ENCODE peak calls at places on chromosomes 4 and X, in six cellular contexts. V is suprapubic skin, Y is A549, W is cardiac muscle cell, G is endodermal cell, T is adrenal gland. K is an unnamed sample.

GRCh38 chrX:19897087-19897486 is 9.7 kb upstream of the SH3KBP1 start:
- DNase-seq in V (no peak), Y (no peak), W (no peak), G (no peak), T (no peak), K (no peak)

GRCh38 chr4:114607086-114607485 is 8.5 kb downstream of the UGT8 start:
- DNase-seq in V (no peak), Y (no peak), W (no peak), G (no peak), T (no peak), K (no peak)

GRCh38 chrX:84187501-84188319 is at the start of gene RPS6KA6:
- DNase-seq in V (peak), Y (peak), W (no peak), G (peak), T (peak), K (no peak)

GRCh38 chr4:183721207-183722081 is 62.4 kb downstream of the TRAPPC11 start:
- DNase-seq in V (no peak), Y (peak), W (peak), G (peak), T (peak), K (no peak)

GRCh38 chr4:142846105-142846728 is at the start of gene INPP4B:
- DNase-seq in V (no peak), Y (peak), W (peak), G (peak), T (peak), K (no peak)

GRCh38 chr4:82421796-82422560 is 8.3 kb downstream of the HNRNPDL start:
- DNase-seq in V (no peak), Y (no peak), W (no peak), G (peak), T (no peak), K (no peak)

GRCh38 chr4:72112514-72113156 is 80.8 kb downstream of the NPFFR2 start:
- DNase-seq in V (no peak), Y (peak), W (peak), G (no peak), T (no peak), K (no peak)

GRCh38 chr4:146525754-146526153 is 4.0 kb upstream of the SLC10A7 start:
- DNase-seq in V (no peak), Y (no peak), W (no peak), G (no peak), T (no peak), K (no peak)

GRCh38 chrX:14501312-14501711 is 28.0 kb upstream of the GLRA2 start:
- DNase-seq in V (no peak), Y (no peak), W (no peak), G (no peak), T (no peak), K (no peak)

GRCh38 chr4:38530486-38530885 is 133.5 kb upstream of the KLF3 start:
- DNase-seq in V (no peak), Y (no peak), W (no peak), G (no peak), T (no peak), K (no peak)

GRCh38 chr4:40686081-40686913 is 56.6 kb upstream of the RBM47 start:
- DNase-seq in V (no peak), Y (no peak), W (no peak), G (no peak), T (no peak), K (no peak)

GRCh38 chr4:508675-509373 is 9.8 kb downstream of the PIGG start:
- DNase-seq in V (no peak), Y (no peak), W (no peak), G (no peak), T (no peak), K (no peak)

GRCh38 chr4:2935762-2936743 is 27.2 kb downstream of the NOP14 start:
- DNase-seq in V (peak), Y (peak), W (peak), G (peak), T (no peak), K (peak)

GRCh38 chr4:155972098-155972497 is 18.4 kb upstream of the CTSO start:
- DNase-seq in V (no peak), Y (peak), W (peak), G (peak), T (peak), K (no peak)

GRCh38 chr4:38177792-38178665 is 217.8 kb downstream of the PTTG2 start:
- DNase-seq in V (peak), Y (no peak), W (peak), G (no peak), T (no peak), K (peak)

GRCh38 chrX:98795636-98796035 is 1614.4 kb downstream of the PCDH19 start:
- DNase-seq in V (no peak), Y (no peak), W (peak), G (no peak), T (no peak), K (no peak)

GRCh38 chr4:21469438-21470032 is 479.0 kb downstream of the KCNIP4 start:
- DNase-seq in V (no peak), Y (no peak), W (peak), G (no peak), T (no peak), K (no peak)

GRCh38 chr4:74039065-74039763 is 725 bp upstream of the CXCL3 start:
- DNase-seq in V (no peak), Y (no peak), W (peak), G (peak), T (no peak), K (no peak)

GRCh38 chr4:79855081-79855480 is 217.9 kb downstream of the ANTXR2 start:
- DNase-seq in V (no peak), Y (no peak), W (no peak), G (no peak), T (no peak), K (no peak)

GRCh38 chr4:67632492-67632891 is 68.5 kb downstream of the UBA6 start:
- DNase-seq in V (no peak), Y (no peak), W (no peak), G (no peak), T (no peak), K (no peak)

GRCh38 chr4:81664079-81664478 is 192.4 kb upstream of the RASGEF1B start:
- DNase-seq in V (no peak), Y (no peak), W (peak), G (no peak), T (no peak), K (no peak)

GRCh38 chrX:134542485-134542884 is 82.5 kb downstream of the HPRT1 start:
- DNase-seq in V (no peak), Y (peak), W (peak), G (peak), T (peak), K (no peak)

GRCh38 chrX:118423558-118423957 is 72.1 kb upstream of the DOCK11 start:
- DNase-seq in V (no peak), Y (no peak), W (no peak), G (no peak), T (no peak), K (no peak)

GRCh38 chr4:152805071-152805650 is 25.4 kb downstream of the ARFIP1 start:
- DNase-seq in V (no peak), Y (no peak), W (no peak), G (no peak), T (no peak), K (no peak)

GRCh38 chr4:20254517-20255250 is 3.0 kb downstream of the SLIT2 start:
- DNase-seq in V (peak), Y (no peak), W (peak), G (peak), T (peak), K (no peak)

GRCh38 chr4:129378346-129378745 is 282.4 kb downstream of the C4orf33 start:
- DNase-seq in V (no peak), Y (no peak), W (no peak), G (no peak), T (no peak), K (no peak)

GRCh38 chr4:54276633-54277426 is 47.7 kb downstream of the PDGFRA start:
- DNase-seq in V (no peak), Y (no peak), W (no peak), G (peak), T (no peak), K (no peak)

GRCh38 chr4:4320528-4320927 is 30.5 kb downstream of the ZBTB49 start:
- DNase-seq in V (peak), Y (no peak), W (no peak), G (no peak), T (no peak), K (no peak)

GRCh38 chr4:38237139-38237538 is 276.9 kb downstream of the PTTG2 start:
- DNase-seq in V (no peak), Y (no peak), W (peak), G (no peak), T (no peak), K (no peak)

GRCh38 chrX:128460835-128461234 is 408.6 kb upstream of the ACTRT1 start:
- DNase-seq in V (no peak), Y (peak), W (no peak), G (peak), T (no peak), K (no peak)
- TF ChIP-seq CTCF in V (no peak), Y (no peak), W (no peak), G (peak), T (no peak), K (no peak)

GRCh38 chr4:16713271-16713670 is 185.2 kb downstream of the LDB2 start:
- DNase-seq in V (no peak), Y (no peak), W (no peak), G (no peak), T (no peak), K (no peak)

GRCh38 chr4:16714191-16714590 is 184.3 kb downstream of the LDB2 start:
- DNase-seq in V (no peak), Y (no peak), W (no peak), G (no peak), T (no peak), K (no peak)

GRCh38 chr4:16721618-16722291 is 176.7 kb downstream of the LDB2 start:
- DNase-seq in V (no peak), Y (no peak), W (peak), G (no peak), T (no peak), K (no peak)

GRCh38 chr4:16715482-16715881 is 183.0 kb downstream of the LDB2 start:
- DNase-seq in V (no peak), Y (no peak), W (peak), G (no peak), T (no peak), K (no peak)

DNA sequence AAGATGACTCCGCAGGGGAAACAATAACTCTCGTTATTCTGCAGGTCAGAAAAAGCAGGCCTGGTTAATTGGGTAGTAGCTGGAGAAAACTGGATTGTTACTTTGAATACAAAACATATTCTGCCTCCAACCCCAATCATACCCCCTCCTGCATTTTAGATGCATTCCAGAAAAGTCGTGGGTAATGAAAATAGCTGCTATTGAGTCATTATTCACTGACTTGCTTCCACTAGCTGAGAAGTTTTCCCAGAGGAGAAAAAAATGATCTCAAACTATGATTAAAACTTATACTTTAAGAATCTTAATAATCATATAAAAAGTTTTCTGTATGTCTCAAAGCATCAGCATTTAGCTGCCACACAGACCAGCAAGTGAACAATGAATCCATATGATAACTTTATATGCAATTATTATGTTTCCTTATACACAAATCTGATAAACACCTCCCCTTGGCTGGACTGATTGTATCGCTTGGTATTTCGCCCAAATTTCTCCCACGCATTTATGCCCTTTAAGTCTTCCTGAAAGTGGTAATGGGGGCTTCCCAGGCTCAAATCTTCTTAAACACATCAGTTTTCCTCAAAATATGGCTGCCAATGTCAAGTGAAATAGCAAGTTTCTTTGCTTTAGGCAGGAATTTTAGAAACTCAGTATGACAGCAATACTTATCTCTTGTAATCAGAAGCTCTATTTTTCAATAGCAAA is 181.0 kb downstream of the LDB2 start:
- DNase-seq in V (no peak), Y (no peak), W (peak), G (no peak), T (no peak), K (no peak)
- TF ChIP-seq CTCF in V (no peak), Y (no peak), W (no peak), G (no peak), T (no peak), K (no peak)

GRCh38 chr4:108181704-108182103 is 13.0 kb upstream of the LEF1 start:
- DNase-seq in V (no peak), Y (no peak), W (no peak), G (no peak), T (no peak), K (no peak)
- TF ChIP-seq CTCF in V (no peak), Y (peak), W (no peak), G (peak), T (no peak), K (peak)

GRCh38 chrX:64642482-64642881 is 247.2 kb upstream of the MTMR8 start:
- DNase-seq in V (no peak), Y (no peak), W (no peak), G (peak), T (no peak), K (no peak)
- TF ChIP-seq CTCF in V (no peak), Y (no peak), W (no peak), G (peak), T (no peak), K (no peak)

DNA sequence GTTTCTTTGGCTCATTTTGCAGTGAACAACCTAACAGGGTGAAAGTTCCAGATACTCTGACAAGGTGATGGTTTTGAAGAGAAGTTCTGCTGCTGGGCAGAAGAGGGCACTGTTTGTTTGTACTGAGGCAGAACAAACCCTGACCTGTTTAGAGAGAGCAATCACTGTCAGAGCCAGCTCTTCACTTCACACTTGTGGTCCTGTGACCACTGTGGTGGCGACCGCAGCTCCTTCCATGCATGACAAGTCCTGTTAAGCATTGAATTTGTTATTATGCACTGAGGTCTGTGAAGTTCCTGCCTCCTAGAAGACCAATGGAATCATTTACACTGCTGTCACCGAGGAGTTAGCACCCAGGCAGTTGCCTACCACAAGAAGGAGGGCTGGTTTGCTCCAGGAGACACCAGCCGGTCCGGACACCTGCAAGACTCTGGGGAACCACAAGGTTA is 86.6 kb downstream of the ZNF330 start:
- DNase-seq in V (peak), Y (peak), W (peak), G (peak), T (peak), K (peak)
- TF ChIP-seq CTCF in V (peak), Y (peak), W (peak), G (peak), T (peak), K (peak)

K was measured in CD8-positive, alpha-beta T cell.